ENCODE peak calls at places on chromosomes 6 and 20, in four cellular contexts. C is substantia nigra, Z is glutamatergic neuron, R is fibroblast of lung. P is an unnamed sample.

GRCh38 chr6:107108201-107108890 is 7.0 kb downstream of the BEND3 start:
- DNase-seq in R (peak), C (no peak), Z (no peak), P (no peak)

GRCh38 chr6:32113386-32114352 is 4.5 kb upstream of the TNXB start:
- DNase-seq in R (peak), Z (no peak), C (peak), P (peak)

GRCh38 chr6:129638055-129639019 is 71.6 kb downstream of the ARHGAP18 start:
- DNase-seq in Z (no peak), C (no peak), R (peak), P (no peak)

GRCh38 chr6:139515511-139515910 is 141.1 kb upstream of the CITED2 start:
- DNase-seq in Z (no peak), C (no peak), R (peak), P (no peak)

GRCh38 chr6:156427345-156427744 is 349.8 kb upstream of the ARID1B start:
- DNase-seq in C (no peak), Z (no peak), R (peak), P (peak)

GRCh38 chr6:113733386-113733785 is 123.8 kb upstream of the MARCKS start:
- DNase-seq in Z (no peak), C (no peak), R (no peak), P (no peak)

GRCh38 chr6:25369450-25370086 is 90.4 kb downstream of the CARMIL1 start:
- DNase-seq in C (no peak), Z (no peak), R (peak), P (no peak)

GRCh38 chr6:53479871-53480270 is 65.0 kb downstream of the GCLC start:
- DNase-seq in R (no peak), Z (no peak), C (no peak), P (no peak)

GRCh38 chr20:14582855-14583254 is 245.4 kb upstream of the FLRT3 start:
- DNase-seq in R (no peak), Z (no peak), C (no peak), P (peak)

GRCh38 chr6:81552644-81553043 is 199.8 kb downstream of the TENT5A start:
- DNase-seq in R (no peak), C (no peak), Z (no peak), P (no peak)

GRCh38 chr20:57772349-57772964 is 62.6 kb upstream of the PMEPA1 start:
- DNase-seq in Z (no peak), R (peak), C (no peak), P (peak)

GRCh38 chr20:63062188-63063140 is 55.7 kb upstream of the BHLHE23 start:
- DNase-seq in C (no peak), Z (peak), R (no peak), P (no peak)

GRCh38 chr20:54132612-54133433 is 41.0 kb downstream of the CYP24A1 start:
- DNase-seq in C (no peak), R (peak), Z (no peak), P (peak)

GRCh38 chr6:142378138-142378875 is 76.5 kb downstream of the ADGRG6 start:
- DNase-seq in C (no peak), R (peak), Z (no peak), P (peak)

GRCh38 chr6:113927001-113927400 is 43.9 kb downstream of the HDAC2 start:
- DNase-seq in C (no peak), Z (no peak), R (no peak), P (no peak)

GRCh38 chr6:5517781-5518180 is 256.5 kb downstream of the FARS2 start:
- DNase-seq in C (no peak), R (no peak), Z (no peak), P (no peak)

GRCh38 chr6:28947067-28947765 is 23.4 kb upstream of the TRIM27 start:
- DNase-seq in Z (no peak), R (no peak), C (no peak), P (no peak)

GRCh38 chr20:23404196-23404595 is 17.1 kb downstream of the NAPB start:
- DNase-seq in C (no peak), Z (no peak), R (peak), P (peak)